ENCODE peak calls at places on chromosomes 6 and 20, in four cellular contexts. D, N, O and V are unnamed samples.

GRCh38 chr20:17643531-17644188 is 38.4 kb downstream of the RRBP1 start:
- DNase-seq in O (no peak), D (no peak), N (no peak), V (no peak)

GRCh38 chr6:108581237-108581931 is 20.7 kb downstream of the FOXO3 start:
- DNase-seq in N (peak), D (peak), O (peak), V (no peak)

GRCh38 chr20:44776977-44777376 is 31.3 kb downstream of the KCNK15 start:
- DNase-seq in D (no peak), N (no peak), O (no peak), V (no peak)

GRCh38 chr20:5608104-5608447 is 142.1 kb upstream of the SHLD1 start:
- DNase-seq in D (no peak), O (no peak), N (peak), V (no peak)

GRCh38 chr6:33914519-33915120 is 110.8 kb upstream of the MLN start:
- DNase-seq in O (no peak), D (no peak), N (no peak), V (no peak)

GRCh38 chr20:16314722-16315121 is 258.5 kb downstream of the KIF16B start:
- DNase-seq in O (no peak), D (no peak), N (no peak), V (no peak)

GRCh38 chr6:24584390-24584735 is 61.6 kb downstream of the KIAA0319 start:
- DNase-seq in O (no peak), N (no peak), D (no peak), V (no peak)

GRCh38 chr6:12101048-12101447 is 88.9 kb downstream of the HIVEP1 start:
- DNase-seq in O (no peak), N (no peak), D (no peak), V (no peak)

GRCh38 chr6:118597636-118598035 is 49.5 kb downstream of the PLN start:
- DNase-seq in O (no peak), N (no peak), D (no peak), V (no peak)

GRCh38 chr6:124073820-124074587 is 270.3 kb downstream of the NKAIN2 start:
- DNase-seq in N (no peak), O (no peak), D (no peak), V (no peak)

GRCh38 chr20:59466107-59466815 is 138.1 kb upstream of the PHACTR3 start:
- DNase-seq in N (no peak), D (no peak), O (no peak), V (no peak)

GRCh38 chr6:157225575-157225995 is 97.7 kb downstream of the TMEM242 start:
- DNase-seq in D (no peak), N (no peak), O (no peak), V (no peak)

GRCh38 chr6:29722773-29723665 is at the start of gene HLA-F:
- DNase-seq in N (peak), D (peak), O (peak), V (no peak)

GRCh38 chr20:23024701-23025100 is 10.4 kb upstream of the SSTR4 start:
- DNase-seq in D (no peak), N (no peak), O (no peak), V (no peak)

GRCh38 chr20:6074145-6074561 is 20.3 kb upstream of the LRRN4 start:
- DNase-seq in N (no peak), D (no peak), O (peak), V (no peak)

GRCh38 chr20:12171927-12172581 is 254.4 kb downstream of the BTBD3 start:
- DNase-seq in N (no peak), D (no peak), O (peak), V (no peak)

GRCh38 chr6:109255946-109256628 is 126.2 kb downstream of the CD164 start:
- DNase-seq in N (peak), D (no peak), O (peak), V (no peak)

GRCh38 chr20:38859070-38859690 is 53.7 kb downstream of the PPP1R16B start:
- DNase-seq in N (no peak), D (no peak), O (no peak), V (no peak)

GRCh38 chr6:134398453-134398852 is 80.5 kb upstream of the SGK1 start:
- DNase-seq in N (no peak), O (no peak), D (peak), V (no peak)

GRCh38 chr6:16322666-16323312 is 84.4 kb downstream of the GMPR start:
- DNase-seq in O (peak), N (peak), D (peak), V (no peak)

GRCh38 chr6:72554761-72555221 is 67.1 kb upstream of the KCNQ5 start:
- DNase-seq in O (peak), D (no peak), N (no peak), V (no peak)

GRCh38 chr6:33779895-33780294 is 9.0 kb downstream of the LEMD2 start:
- DNase-seq in O (no peak), D (no peak), N (no peak), V (no peak)

GRCh38 chr6:15137086-15137485 is 108.8 kb upstream of the JARID2 start:
- DNase-seq in D (no peak), N (no peak), O (no peak), V (no peak)

GRCh38 chr6:77151241-77151640 is 312.1 kb downstream of the HTR1B start:
- DNase-seq in D (no peak), N (no peak), O (no peak), V (no peak)

GRCh38 chr20:3890410-3890751 is 1.2 kb downstream of the PANK2 start:
- DNase-seq in O (peak), D (no peak), N (no peak), V (peak)

GRCh38 chr20:33733654-33734576 is 2.1 kb downstream of the ZNF341 start:
- DNase-seq in D (no peak), N (peak), O (peak), V (no peak)

GRCh38 chr6:3229566-3230274 is 2.3 kb upstream of the TUBB2B start:
- DNase-seq in D (no peak), N (no peak), O (no peak), V (no peak)

GRCh38 chr6:3226422-3227362 is 761 bp downstream of the TUBB2B start:
- DNase-seq in O (no peak), N (peak), D (no peak), V (no peak)

GRCh38 chr6:3228791-3229565 is 1.5 kb upstream of the TUBB2B start:
- DNase-seq in O (no peak), N (no peak), D (no peak), V (no peak)

GRCh38 chr6:3227363-3228045 is at the start of gene TUBB2B:
- DNase-seq in N (no peak), D (no peak), O (no peak), V (no peak)

GRCh38 chr6:3228046-3228671 is 706 bp upstream of the TUBB2B start:
- DNase-seq in O (no peak), N (no peak), D (no peak), V (no peak)
- TF ChIP-seq CTCF in O (no peak), N (no peak), D (no peak), V (no peak)

DNA sequence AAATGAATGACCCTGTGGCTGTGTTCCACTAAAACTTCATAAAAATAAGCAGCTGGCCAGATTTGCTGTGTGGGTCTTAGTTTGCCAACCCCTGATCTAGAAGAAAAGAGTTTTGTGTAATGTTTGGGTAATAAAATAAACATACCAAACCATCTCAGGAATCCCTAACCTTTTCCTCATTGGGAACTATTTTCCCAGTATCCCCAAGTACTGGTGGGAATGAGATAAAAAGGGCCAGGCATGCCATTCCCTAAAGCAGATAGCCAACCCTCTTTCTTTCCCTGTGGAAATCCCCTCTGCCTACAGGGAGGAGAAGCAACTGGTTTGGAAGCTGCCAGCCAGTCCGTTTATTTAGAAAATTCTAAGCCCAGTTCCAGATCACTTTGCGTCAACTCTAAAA is 169.1 kb upstream of the AKAP12 start:
- DNase-seq in D (no peak), N (no peak), O (peak), V (no peak)
- H3K4me3 ChIP-seq in D (no peak), N (no peak), O (peak), V (no peak)

GRCh38 chr6:155174576-155175174 is 89.1 kb upstream of the CLDN20 start:
- DNase-seq in O (peak), N (peak), D (peak), V (peak)
- TF ChIP-seq CTCF in O (peak), N (peak), D (peak), V (peak)

DNA sequence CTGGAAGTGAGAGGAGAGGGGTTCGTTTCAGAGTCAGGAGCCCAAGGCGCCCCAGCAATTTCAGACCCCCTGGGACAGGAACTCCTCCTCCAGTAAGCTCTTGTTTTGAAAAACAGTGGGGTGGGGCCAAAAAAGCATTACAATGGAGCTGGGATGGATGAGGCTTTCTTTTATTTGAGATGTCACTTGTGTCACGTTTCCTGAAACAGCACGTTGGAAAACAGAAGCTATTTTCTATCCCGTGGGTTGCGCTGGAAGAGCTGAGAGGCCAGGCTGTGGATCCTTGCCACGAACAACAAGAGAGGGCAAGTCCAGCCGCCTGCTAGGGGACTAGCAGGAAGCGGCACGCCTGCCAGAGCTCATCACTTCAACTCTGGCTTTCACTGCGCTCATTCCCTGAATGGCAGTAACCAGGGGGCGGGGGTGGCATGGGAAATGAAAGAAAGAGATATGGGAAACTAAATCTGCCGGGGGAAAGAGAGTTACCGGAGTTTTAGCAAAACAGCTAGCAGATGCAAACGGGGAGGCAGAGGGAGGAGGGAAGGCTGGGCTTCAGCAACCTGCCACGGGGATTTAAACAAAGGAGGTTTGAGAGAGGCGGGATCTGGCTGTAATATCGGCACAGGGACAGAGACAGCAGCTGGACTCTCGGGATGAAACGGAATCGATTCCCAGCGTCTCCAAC is 34.6 kb downstream of the GCNT2 start:
- DNase-seq in N (peak), D (no peak), O (peak), V (peak)
- H3K4me3 ChIP-seq in N (peak), D (peak), O (peak), V (peak)

GRCh38 chr6:43277083-43277642 is 20.9 kb upstream of the SLC22A7 start:
- DNase-seq in N (no peak), O (no peak), D (no peak), V (no peak)
- TF ChIP-seq CTCF in N (no peak), O (no peak), D (no peak), V (no peak)

GRCh38 chr20:1001116-1001515 is 995 bp downstream of the RSPO4 start:
- DNase-seq in O (no peak), N (no peak), D (no peak), V (no peak)

GRCh38 chr20:1003920-1004697 is 2.0 kb upstream of the RSPO4 start:
- DNase-seq in O (no peak), N (no peak), D (no peak), V (no peak)

GRCh38 chr20:1005452-1006027 is 3.4 kb upstream of the RSPO4 start:
- DNase-seq in N (peak), D (no peak), O (no peak), V (no peak)

GRCh38 chr20:1002682-1003561 is 811 bp upstream of the RSPO4 start:
- DNase-seq in D (no peak), O (no peak), N (no peak), V (no peak)

DNA sequence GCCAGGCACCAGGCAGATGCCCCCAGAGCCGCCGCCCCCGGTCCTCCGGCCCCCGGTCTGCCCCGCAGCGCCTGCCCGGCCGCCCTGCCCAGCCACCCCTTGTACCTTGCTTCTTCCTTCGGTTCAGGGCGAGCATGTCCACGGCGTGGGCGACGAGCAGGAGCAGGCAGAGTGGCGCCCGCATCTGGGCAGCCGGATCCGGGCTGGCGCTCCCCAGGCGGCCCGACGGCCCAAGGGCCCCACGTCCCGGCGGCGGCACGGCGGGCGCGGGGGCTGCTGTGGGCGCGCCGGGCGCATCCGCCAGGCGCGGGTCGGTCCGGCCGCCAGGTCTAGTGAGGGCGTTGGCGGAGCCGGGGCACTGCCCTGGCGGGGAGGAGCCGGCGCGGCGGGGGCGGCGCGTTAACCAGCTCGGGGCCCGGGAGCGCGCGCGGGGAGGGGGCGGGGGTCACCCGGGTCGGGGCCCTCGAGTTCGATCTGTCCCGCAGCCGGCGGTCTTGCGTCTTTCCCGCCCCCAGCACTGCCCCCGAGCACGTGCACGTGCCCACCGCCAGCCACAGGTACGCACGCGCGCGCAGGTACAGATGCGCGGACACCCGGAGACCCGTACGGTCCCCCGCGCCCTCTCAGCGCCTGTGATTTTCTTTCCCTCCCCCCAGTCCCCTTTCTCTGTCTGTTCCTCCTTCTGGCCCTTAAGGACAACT is at the start of gene RSPO4:
- DNase-seq in N (no peak), O (no peak), D (no peak), V (no peak)
- H3K4me3 ChIP-seq in N (no peak), O (no peak), D (no peak), V (no peak)

GRCh38 chr6:18307006-18307405 is 42.7 kb upstream of the DEK start:
- DNase-seq in N (no peak), D (no peak), O (peak), V (no peak)

GRCh38 chr6:18308070-18308735 is 43.9 kb upstream of the DEK start:
- DNase-seq in N (no peak), D (no peak), O (peak), V (no peak)

DNA sequence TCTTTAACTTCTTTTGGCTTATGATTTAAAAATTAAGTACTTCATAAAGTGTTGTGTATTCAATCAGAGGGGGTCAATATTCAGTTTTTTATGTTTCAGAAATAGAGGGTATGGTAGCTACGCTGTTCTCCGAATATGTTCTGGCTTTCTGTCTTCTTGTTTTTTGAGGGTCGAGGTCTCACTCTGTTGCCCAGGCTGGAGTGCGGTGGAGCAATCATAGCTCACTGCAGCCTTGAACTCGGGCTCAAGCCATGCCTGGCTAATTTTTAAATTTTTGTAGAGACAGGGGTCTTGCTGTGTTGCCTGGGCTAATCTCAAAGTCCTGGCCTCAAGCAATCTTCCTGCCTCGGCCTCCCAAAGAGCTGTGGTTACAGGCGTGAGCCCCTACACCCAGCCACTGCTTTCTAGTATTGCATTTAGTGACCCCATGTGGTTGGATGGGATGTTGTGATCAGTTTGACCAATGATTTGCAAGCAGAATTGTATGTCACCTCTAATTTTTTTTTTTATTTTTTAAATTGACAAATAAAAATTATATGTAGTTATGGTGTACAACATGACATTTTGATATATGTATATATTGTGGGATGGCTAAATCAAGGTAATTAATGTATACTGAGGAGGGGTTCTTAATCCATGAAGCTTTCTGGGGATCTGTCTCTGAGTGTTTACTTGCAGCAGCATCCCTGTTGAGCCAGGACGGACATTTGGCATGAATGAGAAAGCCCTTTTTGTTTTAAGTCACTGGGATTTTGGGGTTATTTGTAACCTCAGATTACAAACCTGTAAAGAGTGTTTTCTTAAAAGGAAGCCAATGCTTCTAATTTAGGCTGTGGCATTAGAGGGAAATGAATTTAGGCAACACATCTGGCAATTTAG is 38.5 kb upstream of the DEK start:
- DNase-seq in D (no peak), N (no peak), O (peak), V (no peak)
- TF ChIP-seq CTCF in D (no peak), N (no peak), O (peak), V (no peak)

DNA sequence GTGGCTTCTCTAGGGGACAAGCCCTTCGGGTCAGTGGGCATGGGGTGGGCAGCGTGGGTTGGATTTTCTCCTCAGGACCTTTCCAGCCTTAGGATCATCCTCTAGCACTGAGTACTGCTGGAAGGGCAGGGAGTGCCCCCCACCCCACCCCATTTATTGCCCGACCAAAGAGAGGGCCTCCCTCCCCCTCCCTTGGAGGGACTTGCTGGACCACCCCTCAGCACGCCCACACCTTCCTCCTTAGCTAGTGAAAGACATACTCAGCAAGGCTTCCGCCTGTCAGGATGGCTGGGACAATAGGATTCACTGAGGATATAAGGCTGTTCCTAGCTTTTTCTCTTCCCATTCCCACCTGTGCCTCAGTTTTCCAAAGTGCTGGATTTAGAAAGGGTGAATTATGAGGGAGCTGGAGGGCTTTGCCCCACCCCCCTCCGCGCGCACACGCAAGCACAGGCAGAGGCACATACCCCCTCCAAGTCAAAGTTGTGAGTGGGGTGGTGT is 859 bp upstream of the SLC29A1 start:
- DNase-seq in O (no peak), D (no peak), N (no peak), V (no peak)
- H3K4me3 ChIP-seq in O (no peak), D (peak), N (peak), V (peak)

GRCh38 chr20:47785321-47785899 is at the start of gene SULF2:
- DNase-seq in D (no peak), N (peak), O (no peak), V (no peak)

GRCh38 chr20:47784599-47785320 is 521 bp downstream of the SULF2 start:
- DNase-seq in N (peak), O (peak), D (no peak), V (no peak)

GRCh38 chr20:47788741-47789080 is 3.4 kb upstream of the SULF2 start:
- DNase-seq in O (no peak), N (no peak), D (no peak), V (no peak)

GRCh38 chr20:47785900-47786762 is 850 bp upstream of the SULF2 start:
- DNase-seq in O (peak), D (peak), N (peak), V (no peak)

DNA sequence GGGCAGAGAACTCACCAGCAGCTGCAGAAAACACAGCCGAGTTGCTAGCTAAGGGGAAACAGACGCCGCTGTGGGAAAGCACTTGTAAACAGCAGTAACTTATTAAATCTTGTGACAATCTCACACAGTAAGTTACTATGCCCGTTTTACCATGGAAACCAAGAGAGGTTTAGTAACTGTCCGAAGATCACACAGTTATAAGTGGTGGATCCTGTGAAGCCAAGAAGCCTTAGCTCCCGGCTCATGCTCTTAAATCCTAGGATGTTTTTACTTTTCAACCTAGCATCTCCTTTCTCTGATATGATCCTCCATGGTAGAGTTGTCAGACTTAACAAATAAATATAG is 1.5 kb upstream of the SULF2 start:
- DNase-seq in O (no peak), D (no peak), N (no peak), V (no peak)
- TF ChIP-seq CTCF in O (no peak), D (no peak), N (no peak), V (no peak)